ENCODE peak calls at places on chromosomes 13 and 19, in eight cellular contexts. One of them, this sample, is unnamed.

GRCh38 chr19:45250832-45251451 is at the start of gene MARK4:
- DNase-seq in suprapubic skin: no peak
- DNase-seq in K562: peak
- DNase-seq in HL-60: no peak
- DNase-seq in breast epithelium: peak
- DNase-seq in transverse colon: peak
- DNase-seq in sigmoid colon: peak
- DNase-seq in upper lobe of left lung: peak
- DNase-seq in this sample: peak

GRCh38 chr19:51366050-51366998 is at the start of gene ETFB:
- DNase-seq in K562: peak
- DNase-seq in upper lobe of left lung: peak
- DNase-seq in suprapubic skin: peak
- DNase-seq in transverse colon: peak
- DNase-seq in breast epithelium: peak
- DNase-seq in sigmoid colon: peak
- DNase-seq in HL-60: peak
- DNase-seq in this sample: peak

GRCh38 chr13:52998290-52998876 is 30.2 kb upstream of the OLFM4 start:
- DNase-seq in suprapubic skin: no peak
- DNase-seq in upper lobe of left lung: no peak
- DNase-seq in HL-60: no peak
- DNase-seq in transverse colon: no peak
- DNase-seq in sigmoid colon: no peak
- DNase-seq in K562: no peak
- DNase-seq in breast epithelium: no peak
- DNase-seq in this sample: no peak

GRCh38 chr19:7292950-7293794 is 1.0 kb downstream of the INSR start:
- DNase-seq in breast epithelium: peak
- DNase-seq in upper lobe of left lung: peak
- DNase-seq in transverse colon: peak
- DNase-seq in K562: no peak
- DNase-seq in suprapubic skin: peak
- DNase-seq in HL-60: peak
- DNase-seq in sigmoid colon: peak
- DNase-seq in this sample: peak

GRCh38 chr13:110380359-110381028 is 73.4 kb downstream of the COL4A2 start:
- DNase-seq in K562: no peak
- DNase-seq in HL-60: no peak
- DNase-seq in sigmoid colon: no peak
- DNase-seq in upper lobe of left lung: no peak
- DNase-seq in breast epithelium: no peak
- DNase-seq in suprapubic skin: no peak
- DNase-seq in transverse colon: no peak
- DNase-seq in this sample: no peak

GRCh38 chr13:71712988-71713653 is 153.9 kb downstream of the DACH1 start:
- DNase-seq in sigmoid colon: no peak
- DNase-seq in upper lobe of left lung: no peak
- DNase-seq in HL-60: no peak
- DNase-seq in breast epithelium: no peak
- DNase-seq in transverse colon: no peak
- DNase-seq in suprapubic skin: no peak
- DNase-seq in K562: peak
- DNase-seq in this sample: no peak

GRCh38 chr19:46674416-46675178 is 13.6 kb upstream of the DACT3 start:
- DNase-seq in sigmoid colon: no peak
- DNase-seq in suprapubic skin: no peak
- DNase-seq in breast epithelium: no peak
- DNase-seq in K562: no peak
- DNase-seq in transverse colon: no peak
- DNase-seq in HL-60: no peak
- DNase-seq in upper lobe of left lung: no peak
- DNase-seq in this sample: no peak

GRCh38 chr19:45952691-45953505 is 20.8 kb downstream of the NOVA2 start:
- DNase-seq in suprapubic skin: no peak
- DNase-seq in sigmoid colon: no peak
- DNase-seq in upper lobe of left lung: peak
- DNase-seq in K562: peak
- DNase-seq in breast epithelium: no peak
- DNase-seq in transverse colon: peak
- DNase-seq in HL-60: peak
- DNase-seq in this sample: peak

GRCh38 chr13:48437381-48437780 is 24.5 kb upstream of the LPAR6 start:
- DNase-seq in upper lobe of left lung: no peak
- DNase-seq in transverse colon: peak
- DNase-seq in breast epithelium: no peak
- DNase-seq in HL-60: no peak
- DNase-seq in suprapubic skin: no peak
- DNase-seq in K562: no peak
- DNase-seq in sigmoid colon: peak
- DNase-seq in this sample: no peak

GRCh38 chr13:67013709-67014108 is 216.4 kb downstream of the PCDH9 start:
- DNase-seq in K562: no peak
- DNase-seq in sigmoid colon: no peak
- DNase-seq in transverse colon: no peak
- DNase-seq in breast epithelium: no peak
- DNase-seq in upper lobe of left lung: no peak
- DNase-seq in HL-60: no peak
- DNase-seq in suprapubic skin: no peak
- DNase-seq in this sample: no peak

GRCh38 chr13:76014618-76015315 is 378.6 kb downstream of the LMO7 start:
- DNase-seq in upper lobe of left lung: no peak
- DNase-seq in K562: no peak
- DNase-seq in transverse colon: no peak
- DNase-seq in HL-60: no peak
- DNase-seq in sigmoid colon: no peak
- DNase-seq in suprapubic skin: no peak
- DNase-seq in breast epithelium: no peak
- DNase-seq in this sample: no peak

GRCh38 chr13:80086304-80086721 is 254.6 kb downstream of the SPRY2 start:
- DNase-seq in HL-60: no peak
- DNase-seq in suprapubic skin: no peak
- DNase-seq in K562: no peak
- DNase-seq in transverse colon: peak
- DNase-seq in upper lobe of left lung: no peak
- DNase-seq in breast epithelium: no peak
- DNase-seq in sigmoid colon: no peak
- DNase-seq in this sample: no peak
- H3K4me3 ChIP-seq in HL-60: no peak
- H3K4me3 ChIP-seq in suprapubic skin: no peak
- H3K4me3 ChIP-seq in K562: no peak
- H3K4me3 ChIP-seq in transverse colon: no peak
- H3K4me3 ChIP-seq in upper lobe of left lung: no peak
- H3K4me3 ChIP-seq in breast epithelium: no peak
- H3K4me3 ChIP-seq in sigmoid colon: no peak
- H3K4me3 ChIP-seq in this sample: no peak

DNA sequence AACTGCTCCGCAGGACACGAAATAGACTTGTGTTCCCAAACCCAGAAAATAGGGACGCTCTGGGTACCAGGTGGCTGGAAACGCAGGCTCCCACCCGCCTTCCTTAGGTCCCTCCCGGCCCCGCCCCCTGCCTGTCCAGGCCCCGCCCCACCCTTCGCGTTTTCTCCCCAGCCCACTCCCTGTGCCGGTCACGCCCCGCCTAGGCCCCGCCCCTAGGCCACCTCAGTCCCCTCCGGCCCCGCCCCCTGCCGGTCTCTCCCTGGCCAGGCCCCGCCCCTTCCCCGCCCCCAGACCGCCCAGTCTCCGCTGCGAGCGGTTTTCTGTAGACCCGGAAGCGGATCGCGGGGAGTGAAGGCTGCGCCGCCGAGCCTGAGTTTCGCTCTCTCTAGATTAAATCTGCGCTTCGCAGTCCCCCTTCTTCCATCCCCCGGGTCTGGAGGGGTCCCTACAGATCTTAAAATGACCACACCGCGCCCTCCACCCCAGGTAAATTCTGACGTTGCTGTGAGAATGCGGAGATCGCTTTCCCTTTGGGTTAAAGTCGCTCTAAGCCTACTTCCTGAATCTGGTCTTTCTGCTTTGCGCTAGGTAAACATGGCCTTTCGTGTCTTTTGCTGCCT is 3.7 kb upstream of the ZNF665 start:
- DNase-seq in upper lobe of left lung: peak
- DNase-seq in suprapubic skin: peak
- DNase-seq in transverse colon: peak
- DNase-seq in sigmoid colon: peak
- DNase-seq in K562: peak
- DNase-seq in breast epithelium: peak
- DNase-seq in HL-60: peak
- DNase-seq in this sample: peak
- TF ChIP-seq POLR2AphosphoS5 in upper lobe of left lung: peak
- TF ChIP-seq POLR2AphosphoS5 in suprapubic skin: peak
- TF ChIP-seq POLR2AphosphoS5 in transverse colon: peak
- TF ChIP-seq POLR2AphosphoS5 in sigmoid colon: peak
- TF ChIP-seq POLR2AphosphoS5 in K562: peak
- TF ChIP-seq POLR2AphosphoS5 in breast epithelium: peak
- TF ChIP-seq POLR2AphosphoS5 in HL-60: peak
- TF ChIP-seq POLR2AphosphoS5 in this sample: peak

GRCh38 chr19:58466089-58466759 is 656 bp upstream of the ZNF324 start:
- DNase-seq in breast epithelium: no peak
- DNase-seq in HL-60: no peak
- DNase-seq in upper lobe of left lung: no peak
- DNase-seq in suprapubic skin: no peak
- DNase-seq in sigmoid colon: no peak
- DNase-seq in K562: no peak
- DNase-seq in transverse colon: no peak
- DNase-seq in this sample: no peak
- H3K4me3 ChIP-seq in breast epithelium: peak
- H3K4me3 ChIP-seq in HL-60: peak
- H3K4me3 ChIP-seq in upper lobe of left lung: peak
- H3K4me3 ChIP-seq in suprapubic skin: peak
- H3K4me3 ChIP-seq in sigmoid colon: peak
- H3K4me3 ChIP-seq in K562: peak
- H3K4me3 ChIP-seq in transverse colon: peak
- H3K4me3 ChIP-seq in this sample: peak

DNA sequence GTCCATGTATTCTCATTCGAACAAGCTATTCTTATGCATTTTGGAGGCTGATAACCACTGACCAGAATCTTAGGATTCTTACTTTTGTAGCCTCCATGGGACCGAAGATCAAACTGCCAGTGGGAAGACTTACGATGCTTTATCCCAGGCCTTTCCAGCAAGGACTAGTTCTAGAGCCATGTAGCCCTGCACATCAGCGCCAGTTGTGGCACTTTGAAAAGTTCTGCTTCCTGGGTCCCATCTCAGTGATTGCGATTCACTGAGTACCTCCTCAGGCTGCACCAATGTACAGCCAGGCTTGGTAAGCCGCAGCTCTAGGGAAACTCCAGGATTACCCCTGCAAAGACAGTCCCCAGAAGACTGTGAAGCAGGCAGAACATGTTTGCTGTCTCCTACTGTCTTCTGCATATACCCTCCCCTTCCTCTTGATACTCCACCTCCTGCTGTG is 18.9 kb upstream of the ENOX1 start:
- DNase-seq in suprapubic skin: no peak
- DNase-seq in upper lobe of left lung: no peak
- DNase-seq in K562: no peak
- DNase-seq in breast epithelium: no peak
- DNase-seq in sigmoid colon: no peak
- DNase-seq in HL-60: no peak
- DNase-seq in transverse colon: no peak
- DNase-seq in this sample: no peak
- TF ChIP-seq POLR2AphosphoS5 in suprapubic skin: no peak
- TF ChIP-seq POLR2AphosphoS5 in upper lobe of left lung: no peak
- TF ChIP-seq POLR2AphosphoS5 in K562: peak
- TF ChIP-seq POLR2AphosphoS5 in breast epithelium: no peak
- TF ChIP-seq POLR2AphosphoS5 in sigmoid colon: no peak
- TF ChIP-seq POLR2AphosphoS5 in HL-60: no peak
- TF ChIP-seq POLR2AphosphoS5 in transverse colon: no peak
- TF ChIP-seq POLR2AphosphoS5 in this sample: no peak

This sample was measured in spleen.